ENCODE peak calls at places on chromosomes 13 and 19, in five cellular contexts. C is spleen, B is OCI-LY7, Q is trophoblast cell, H is endodermal cell. S is an unnamed sample.

GRCh38 chr13:65856464-65856863 is 1373.7 kb downstream of the PCDH9 start:
- DNase-seq in B (no peak), C (no peak), Q (no peak), H (no peak), S (no peak)

GRCh38 chr13:106246237-106246636 is 289.2 kb downstream of the EFNB2 start:
- DNase-seq in Q (no peak), C (no peak), H (no peak), B (no peak), S (no peak)

GRCh38 chr13:38602261-38602660 is 84.6 kb upstream of the FREM2 start:
- DNase-seq in C (no peak), H (no peak), Q (no peak), B (no peak), S (peak; percentile 45)

GRCh38 chr19:34428549-34429285 is 536 bp downstream of the UBA2 start:
- DNase-seq in Q (peak; percentile 42), H (no peak), C (no peak), B (peak; percentile 43), S (peak; percentile 13)

GRCh38 chr19:13060233-13060963 is 42.3 kb downstream of the LYL1 start:
- DNase-seq in C (no peak), Q (no peak), B (no peak), H (peak; percentile 55), S (no peak)

GRCh38 chr13:20684041-20684440 is 19.5 kb upstream of the IL17D start:
- DNase-seq in B (no peak), H (no peak), C (no peak), Q (peak; percentile 40), S (no peak)

GRCh38 chr13:113476811-113477210 is 13.7 kb downstream of the DCUN1D2 start:
- DNase-seq in C (no peak), Q (no peak), B (no peak), H (peak; percentile 4), S (no peak)

GRCh38 chr19:40612831-40613668 is 11.9 kb downstream of the LTBP4 start:
- DNase-seq in H (peak; percentile 97), B (peak; percentile 87), Q (no peak), C (peak; percentile 88), S (no peak)

GRCh38 chr13:107020393-107020792 is 452.5 kb upstream of the ARGLU1 start:
- DNase-seq in Q (peak; percentile 40), B (no peak), H (no peak), C (no peak), S (peak; percentile 52)

GRCh38 chr19:34316741-34317241 is 48.2 kb upstream of the GPI start:
- DNase-seq in B (peak; percentile 35), Q (no peak), C (no peak), H (no peak), S (no peak)

GRCh38 chr13:30792257-30793000 is 57.1 kb downstream of the ALOX5AP start:
- DNase-seq in C (peak; percentile 80), Q (peak; percentile 74), B (no peak), H (peak; percentile 79), S (peak; percentile 61)

GRCh38 chr19:13574933-13575332 is 68.7 kb upstream of the CACNA1A start:
- DNase-seq in C (no peak), H (peak; percentile 60), Q (no peak), B (peak; percentile 8), S (peak; percentile 3)

GRCh38 chr13:45662122-45662521 is 40.0 kb upstream of the CBY2 start:
- DNase-seq in B (no peak), Q (no peak), C (no peak), H (no peak), S (no peak)

GRCh38 chr13:60369242-60369641 is 27.8 kb upstream of the TDRD3 start:
- DNase-seq in B (no peak), C (no peak), H (no peak), Q (no peak), S (no peak)

GRCh38 chr19:53577968-53578367 is 40.0 kb downstream of the ZNF331 start:
- DNase-seq in B (no peak), C (no peak), Q (peak; percentile 67), H (no peak), S (no peak)

GRCh38 chr13:40933508-40933907 is 85.6 kb downstream of the ELF1 start:
- DNase-seq in B (peak; percentile 97), C (no peak), Q (no peak), H (no peak), S (no peak)

GRCh38 chr13:102170295-102170694 is 231.6 kb downstream of the FGF14 start:
- DNase-seq in H (no peak), B (no peak), Q (no peak), C (no peak), S (no peak)

GRCh38 chr13:99987180-99988047 is 5.8 kb downstream of the ZIC2 start:
- DNase-seq in Q (no peak), B (no peak), H (peak; percentile 85), C (no peak), S (no peak)

GRCh38 chr13:46341112-46341711 is 45.8 kb downstream of the RUBCNL start:
- DNase-seq in C (no peak), B (peak; percentile 34), H (no peak), Q (no peak), S (peak; percentile 32)

GRCh38 chr13:27149702-27150101 is 21.9 kb downstream of the USP12 start:
- DNase-seq in H (no peak), C (no peak), Q (no peak), B (no peak), S (no peak)

GRCh38 chr19:55345818-55346724 is 6.4 kb downstream of the KMT5C start:
- DNase-seq in Q (no peak), B (no peak), C (no peak), H (peak; percentile 45), S (no peak)

GRCh38 chr13:33260168-33261098 is 25.1 kb downstream of the STARD13 start:
- DNase-seq in B (no peak), C (no peak), Q (no peak), H (no peak), S (no peak)

GRCh38 chr13:111846396-111847174 is 220.4 kb upstream of the SOX1 start:
- DNase-seq in C (no peak), H (peak; percentile 57), B (no peak), Q (peak; percentile 4), S (no peak)

GRCh38 chr13:87674143-87674772 is 3.1 kb downstream of the SLITRK5 start:
- DNase-seq in C (no peak), H (peak; percentile 55), B (peak; percentile 60), Q (no peak), S (peak; percentile 38)

GRCh38 chr19:12899891-12900518 is 9.0 kb downstream of the GCDH start:
- DNase-seq in H (no peak), C (no peak), Q (no peak), B (no peak), S (no peak)

GRCh38 chr19:38980583-38981374 is 5.2 kb upstream of the FBXO17 start:
- DNase-seq in H (no peak), Q (no peak), C (no peak), B (no peak), S (no peak)

GRCh38 chr19:6057651-6058365 is 52.5 kb downstream of the RFX2 start:
- DNase-seq in Q (no peak), H (no peak), B (no peak), C (no peak), S (no peak)

GRCh38 chr19:6750062-6750461 is 10.6 kb downstream of the TRIP10 start:
- DNase-seq in C (no peak), H (no peak), Q (no peak), B (no peak), S (no peak)

GRCh38 chr19:41657157-41657556 is 30.3 kb upstream of the CEACAM4 start:
- DNase-seq in B (no peak), H (peak; percentile 65), C (no peak), Q (no peak), S (no peak)

GRCh38 chr13:25397763-25398162 is 26.0 kb downstream of the ATP8A2 start:
- DNase-seq in B (no peak), Q (no peak), H (peak; percentile 62), C (no peak), S (no peak)

GRCh38 chr19:2429917-2430570 is 2.7 kb upstream of the TIMM13 start:
- DNase-seq in B (no peak), Q (no peak), H (no peak), C (peak; percentile 74), S (no peak)
- H3K4me1 ChIP-seq in B (peaks cover 21% of the 10 kb centered on the region), Q (peaks cover 17% of the 10 kb centered on the region), H (no peaks in the 10 kb centered on the region), C (peaks cover 20% of the 10 kb centered on the region), S (no peaks in the 10 kb centered on the region)

GRCh38 chr19:1182068-1182467 is 8.0 kb upstream of the SBNO2 start:
- DNase-seq in C (no peak), B (no peak), Q (no peak), H (peak; percentile 36), S (no peak)
- H3K4me1 ChIP-seq in C (peaks cover 9% of the 10 kb centered on the region), B (peaks cover 7% of the 10 kb centered on the region), Q (peaks cover 31% of the 10 kb centered on the region), H (no peaks in the 10 kb centered on the region), S (peaks cover 27% of the 10 kb centered on the region)

GRCh38 chr19:48815870-48816501 is 5.2 kb upstream of the BCAT2 start:
- DNase-seq in C (no peak), B (peak; percentile 55), H (no peak), Q (peak; percentile 42), S (no peak)
- H3K4me1 ChIP-seq in C (peaks cover 6% of the 10 kb centered on the region), B (peaks cover 27% of the 10 kb centered on the region), H (peaks cover 7% of the 10 kb centered on the region), Q (peaks cover 8% of the 10 kb centered on the region), S (no peaks in the 10 kb centered on the region)

GRCh38 chr19:19432732-19433131 is 27.3 kb downstream of the GATAD2A start:
- DNase-seq in H (no peak), Q (no peak), C (no peak), B (no peak), S (no peak)
- H3K4me1 ChIP-seq in H (no peaks in the 10 kb centered on the region), Q (peaks cover 3% of the 10 kb centered on the region), C (peaks cover 20% of the 10 kb centered on the region), B (peaks cover 4% of the 10 kb centered on the region), S (peaks cover 6% of the 10 kb centered on the region)

GRCh38 chr13:98564204-98564603 is 12.7 kb downstream of the STK24 start:
- DNase-seq in Q (no peak), H (no peak), B (no peak), C (no peak), S (no peak)

GRCh38 chr13:98567140-98567539 is 9.8 kb downstream of the STK24 start:
- DNase-seq in H (no peak), B (no peak), C (no peak), Q (no peak), S (no peak)

GRCh38 chr13:98557934-98558630 is 18.8 kb downstream of the STK24 start:
- DNase-seq in H (no peak), B (no peak), C (no peak), Q (no peak), S (no peak)

GRCh38 chr13:98565726-98566577 is 11.0 kb downstream of the STK24 start:
- DNase-seq in H (no peak), C (peak; percentile 83), Q (no peak), B (peak; percentile 19), S (no peak)

DNA sequence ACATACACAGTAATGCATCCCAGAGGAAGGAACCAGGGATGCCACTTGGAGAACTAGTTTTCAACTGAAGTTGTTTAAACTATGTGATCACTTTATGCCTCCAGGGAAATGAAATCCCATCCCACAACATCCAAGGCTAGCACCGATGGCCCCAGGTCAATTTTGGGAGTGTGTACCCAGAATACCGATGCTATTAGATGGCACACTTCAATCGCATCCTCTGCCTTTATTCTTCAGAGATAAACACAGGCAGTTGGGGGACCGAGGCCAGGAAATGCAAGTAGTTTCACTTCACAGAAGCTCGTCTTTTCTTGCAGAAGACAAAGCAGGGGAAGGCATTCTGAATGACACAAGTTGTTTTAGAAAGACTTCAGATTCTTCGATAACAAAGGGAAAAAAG is 13.8 kb downstream of the STK24 start:
- DNase-seq in H (no peak), Q (peak; percentile 32), C (no peak), B (peak; percentile 63), S (no peak)
- H3K4me1 ChIP-seq in H (peaks cover 5% of the 10 kb centered on the region), Q (peaks cover 5% of the 10 kb centered on the region), C (peaks cover 61% of the 10 kb centered on the region), B (peaks cover 58% of the 10 kb centered on the region), S (peaks cover 29% of the 10 kb centered on the region)

S was measured in foreskin keratinocyte.